ENCODE peak calls at places on chromosomes 4 and X, in seven cellular contexts. D is iris pigment epithelial cell; H is GM23338; O is stimulated activated CD4-positive, alpha-beta T cell treated with anti-CD3 and anti-CD28 coated beads, Interleukin-2, amount 100 ng/mL, for 24 hours; F is NCI-H82; V is NCI-H1436 treated with DMSO at 0.1 percent for 48 hours; G is suprapubic skin. U is an unnamed sample.

GRCh38 chr4:39850727-39851126 is 127.0 kb downstream of the PDS5A start:
- DNase-seq in D (no peak), H (peak; percentile 12), O (no peak), F (no peak), V (no peak), G (no peak), U (no peak)

GRCh38 chr4:53039741-53040458 is 177.8 kb downstream of the RASL11B start:
- DNase-seq in D (peak; percentile 39), H (no peak), O (no peak), F (no peak), V (no peak), G (no peak), U (no peak)

GRCh38 chr4:15162465-15163283 is 160.4 kb downstream of the CPEB2 start:
- DNase-seq in D (peak; percentile 65), H (peak; percentile 8), O (no peak), F (peak; percentile 7), V (no peak), G (no peak), U (no peak)

GRCh38 chr4:38717604-38718003 is 53.6 kb downstream of the KLF3 start:
- DNase-seq in D (peak; percentile 53), H (no peak), O (no peak), F (no peak), V (no peak), G (no peak), U (no peak)

GRCh38 chr4:113809313-113809712 is 47.8 kb upstream of the CAMK2D start:
- DNase-seq in D (no peak), H (peak; percentile 24), O (no peak), F (no peak), V (no peak), G (no peak), U (no peak)

GRCh38 chr4:40170588-40170987 is 26.2 kb upstream of the RHOH start:
- DNase-seq in D (no peak), H (no peak), O (no peak), F (no peak), V (no peak), G (no peak), U (no peak)

GRCh38 chr4:99013402-99013843 is 17.9 kb downstream of the METAP1 start:
- DNase-seq in D (no peak), H (peak; percentile 66), O (no peak), F (no peak), V (no peak), G (no peak), U (no peak)

GRCh38 chr4:155705664-155706063 is 39.0 kb downstream of the GUCY1A1 start:
- DNase-seq in D (peak; percentile 96), H (peak; percentile 10), O (no peak), F (peak; percentile 75), V (no peak), G (no peak), U (no peak)

GRCh38 chr4:2302387-2303119 is 40.6 kb upstream of the MXD4 start:
- DNase-seq in D (no peak), H (no peak), O (no peak), F (no peak), V (no peak), G (no peak), U (no peak)

GRCh38 chrX:131816551-131817136 is 206.5 kb upstream of the STK26 start:
- DNase-seq in D (peak; percentile 19), H (no peak), O (peak; percentile 43), F (no peak), V (no peak), G (no peak), U (peak; percentile 38)

GRCh38 chr4:73816814-73817213 is 19.7 kb upstream of the CXCL6 start:
- DNase-seq in D (peak; percentile 97), H (no peak), O (no peak), F (no peak), V (no peak), G (no peak), U (no peak)

GRCh38 chr4:143281507-143282169 is 55.0 kb upstream of the GAB1 start:
- DNase-seq in D (peak; percentile 12), H (no peak), O (no peak), F (no peak), V (no peak), G (no peak), U (no peak)

GRCh38 chr4:74376888-74377483 is 12.0 kb downstream of the EREG start:
- DNase-seq in D (peak; percentile 81), H (peak; percentile 63), O (no peak), F (peak; percentile 45), V (no peak), G (no peak), U (no peak)

GRCh38 chrX:153922932-153923857 is 2.9 kb downstream of the ARHGAP4 start:
- DNase-seq in D (peak; percentile 57), H (peak; percentile 32), O (no peak), F (peak; percentile 79), V (no peak), G (no peak), U (no peak)

GRCh38 chr4:108492816-108493595 is 127.4 kb upstream of the RPL34 start:
- DNase-seq in D (peak; percentile 19), H (peak; percentile 82), O (peak; percentile 44), F (peak; percentile 6), V (no peak), G (no peak), U (no peak)

GRCh38 chrX:19630776-19631707 is 115.7 kb upstream of the MAP3K15 start:
- DNase-seq in D (no peak), H (peak; percentile 19), O (no peak), F (no peak), V (no peak), G (no peak), U (no peak)

GRCh38 chr4:84529169-84529751 is 30.2 kb upstream of the NKX6-1 start:
- DNase-seq in D (peak; percentile 23), H (peak; percentile 74), O (no peak), F (peak; percentile 64), V (no peak), G (no peak), U (no peak)

GRCh38 chr4:86993909-86994672 is 59.3 kb downstream of the AFF1 start:
- DNase-seq in D (no peak), H (no peak), O (no peak), F (no peak), V (no peak), G (no peak), U (no peak)

GRCh38 chr4:141473952-141474351 is 162.4 kb upstream of the IL15 start:
- DNase-seq in D (peak; percentile 43), H (no peak), O (no peak), F (no peak), V (no peak), G (no peak), U (no peak)

GRCh38 chrX:13059676-13060499 is 15.5 kb upstream of the FAM9C start:
- DNase-seq in D (peak; percentile 77), H (no peak), O (no peak), F (no peak), V (no peak), G (no peak), U (no peak)

GRCh38 chrX:115898382-115899001 is 272.1 kb upstream of the AGTR2 start:
- DNase-seq in D (peak; percentile 4), H (peak; percentile 43), O (no peak), F (peak; percentile 21), V (no peak), G (no peak), U (no peak)

GRCh38 chr4:159102623-159103405 is at the start of gene RAPGEF2:
- DNase-seq in D (peak; percentile 95), H (peak; percentile 96), O (peak; percentile 89), F (peak; percentile 93), V (peak; percentile 48), G (peak; percentile 94), U (peak; percentile 84)

GRCh38 chr4:26048962-26049361 is 134.9 kb downstream of the SMIM20 start:
- DNase-seq in D (peak; percentile 63), H (no peak), O (no peak), F (no peak), V (no peak), G (no peak), U (no peak)

GRCh38 chr4:151434183-151434860 is 25.3 kb downstream of the FHIP1A start:
- DNase-seq in D (peak; percentile 69), H (no peak), O (no peak), F (no peak), V (no peak), G (no peak), U (no peak)

GRCh38 chrX:14476169-14476568 is 53.2 kb upstream of the GLRA2 start:
- DNase-seq in D (no peak), H (no peak), O (no peak), F (no peak), V (no peak), G (no peak), U (no peak)

GRCh38 chr4:835148-836002 is 9.4 kb upstream of the CPLX1 start:
- DNase-seq in D (no peak), H (no peak), O (no peak), F (no peak), V (no peak), G (no peak), U (no peak)

GRCh38 chr4:48906283-48907173 is at the start of gene OCIAD2:
- DNase-seq in D (peak; percentile 47), H (peak; percentile 95), O (peak; percentile 80), F (peak; percentile 89), V (peak; percentile 58), G (no peak), U (peak; percentile 72)

GRCh38 chr4:5165419-5166369 is 114.4 kb downstream of the STK32B start:
- DNase-seq in D (peak; percentile 42), H (peak; percentile 9), O (no peak), F (peak; percentile 96), V (no peak), G (no peak), U (no peak)

GRCh38 chr4:11483076-11483475 is 54.4 kb upstream of the HS3ST1 start:
- DNase-seq in D (peak; percentile 10), H (no peak), O (no peak), F (no peak), V (no peak), G (no peak), U (no peak)